ENCODE peak calls at places on chromosomes 13 and 19, in ten cellular contexts. T is mammary epithelial cell; B is stomach; K is right atrium auricular region; M is ascending aorta; U is brain microvascular endothelial cell; E is SK-N-SH; O is CD8-positive, alpha-beta T cell; J is psoas muscle; V is lung. G is an unnamed sample.

GRCh38 chr19:39110263-39110967 is 15.2 kb upstream of the PAK4 start:
- DNase-seq in E (peak), V (peak), K (peak), U (no peak), M (no peak), T (no peak), O (peak), J (no peak), B (peak), G (peak)

GRCh38 chr19:19171821-19172532 is 1.9 kb upstream of the MEF2B start:
- DNase-seq in E (no peak), B (no peak), U (peak), O (no peak), K (no peak), M (no peak), J (peak), V (no peak), T (no peak), G (no peak)

GRCh38 chr19:36547001-36547732 is 19.1 kb upstream of the ZNF260 start:
- DNase-seq in M (no peak), V (no peak), K (no peak), B (no peak), U (no peak), E (no peak), O (no peak), T (peak), J (no peak), G (no peak)

GRCh38 chr19:2302319-2303208 is 5.4 kb downstream of the LINGO3 start:
- DNase-seq in E (no peak), B (peak), K (peak), U (peak), O (no peak), T (no peak), M (no peak), J (peak), V (no peak), G (no peak)

GRCh38 chr19:46296722-46297431 is at the start of gene HIF3A:
- DNase-seq in T (no peak), B (peak), M (peak), V (peak), K (peak), U (no peak), O (no peak), J (peak), E (peak), G (peak)

GRCh38 chr13:24050796-24051715 is 109.5 kb upstream of the SPATA13 start:
- DNase-seq in U (no peak), K (no peak), M (no peak), J (no peak), O (no peak), V (no peak), B (no peak), E (no peak), T (peak), G (no peak)

GRCh38 chr13:93473441-93474270 is 247.0 kb downstream of the GPC6 start:
- DNase-seq in O (no peak), K (no peak), E (no peak), J (no peak), V (no peak), M (no peak), B (no peak), T (no peak), U (no peak), G (no peak)

GRCh38 chr19:18160792-18161690 is 8.1 kb downstream of the PIK3R2 start:
- DNase-seq in V (peak), T (peak), J (peak), O (peak), M (no peak), E (peak), K (no peak), U (no peak), B (peak), G (peak)

GRCh38 chr19:48628486-48629296 is 8.5 kb downstream of the DBP start:
- DNase-seq in M (no peak), J (peak), B (no peak), T (no peak), V (no peak), O (no peak), K (no peak), E (no peak), U (no peak), G (no peak)

GRCh38 chr19:3586707-3587346 is 1.5 kb downstream of the GIPC3 start:
- DNase-seq in K (no peak), T (no peak), U (no peak), V (no peak), O (no peak), J (no peak), E (no peak), M (no peak), B (peak), G (no peak)

GRCh38 chr13:50531917-50532899 is 311.3 kb downstream of the DLEU7 start:
- DNase-seq in T (no peak), J (no peak), B (no peak), E (peak), M (no peak), U (peak), K (no peak), V (no peak), O (no peak), G (no peak)

GRCh38 chr19:44566984-44567383 is 37.5 kb upstream of the CEACAM20 start:
- DNase-seq in K (no peak), U (no peak), T (peak), J (no peak), B (no peak), V (no peak), O (no peak), M (no peak), E (no peak), G (no peak)

GRCh38 chr19:2529473-2529918 is 53.6 kb downstream of the GADD45B start:
- DNase-seq in J (peak), V (no peak), O (no peak), E (no peak), K (no peak), T (peak), U (peak), M (no peak), B (no peak), G (no peak)

GRCh38 chr19:18109731-18110671 is 12.4 kb downstream of the MAST3 start:
- DNase-seq in T (no peak), E (peak), O (no peak), B (peak), V (peak), K (no peak), J (peak), U (no peak), M (no peak), G (peak)

GRCh38 chr19:2782936-2783780 is at the start of gene SGTA:
- DNase-seq in J (peak), B (peak), V (peak), U (peak), K (peak), T (peak), E (peak), M (peak), O (peak), G (peak)

GRCh38 chr19:7550987-7551761 is 15.7 kb downstream of the PNPLA6 start:
- DNase-seq in O (no peak), V (peak), E (peak), B (peak), K (no peak), T (peak), U (peak), M (no peak), J (peak), G (peak)

GRCh38 chr19:2059422-2060201 is 8.6 kb upstream of the MKNK2 start:
- DNase-seq in E (peak), V (peak), T (peak), O (no peak), M (peak), J (peak), U (peak), B (peak), K (peak), G (peak)

GRCh38 chr13:110706570-110707378 is 858 bp upstream of the CARS2 start:
- DNase-seq in K (no peak), U (no peak), T (no peak), O (no peak), M (no peak), V (no peak), E (no peak), B (no peak), J (no peak), G (no peak)

GRCh38 chr13:108070491-108070890 is 144.8 kb downstream of the LIG4 start:
- DNase-seq in E (no peak), U (no peak), O (no peak), J (no peak), B (no peak), M (no peak), V (no peak), K (no peak), T (no peak), G (no peak)

GRCh38 chr13:76647550-76647949 is 238.7 kb downstream of the KCTD12 start:
- DNase-seq in M (no peak), B (no peak), V (no peak), J (no peak), K (no peak), O (no peak), U (no peak), T (no peak), E (no peak), G (no peak)

GRCh38 chr19:3506384-3507340 is 551 bp downstream of the FZR1 start:
- DNase-seq in U (peak), M (no peak), K (no peak), J (peak), E (peak), V (peak), O (no peak), B (peak), T (peak), G (peak)

GRCh38 chr19:35498984-35499383 is 8.7 kb upstream of the KRTDAP start:
- DNase-seq in T (no peak), B (no peak), U (no peak), O (no peak), M (no peak), J (peak), K (no peak), E (no peak), V (no peak), G (no peak)

GRCh38 chr13:47696677-47697076 is 304.4 kb downstream of the SUCLA2 start:
- DNase-seq in V (no peak), B (no peak), M (no peak), J (no peak), O (no peak), U (no peak), T (no peak), K (no peak), E (no peak), G (no peak)

GRCh38 chr13:105804561-105805190 is 730.8 kb downstream of the EFNB2 start:
- DNase-seq in U (peak), E (no peak), J (no peak), K (no peak), M (no peak), O (no peak), B (no peak), V (no peak), T (peak), G (no peak)

GRCh38 chr13:85864963-85865530 is 65.8 kb upstream of the SLITRK6 start:
- DNase-seq in U (peak), B (no peak), V (no peak), O (no peak), E (peak), T (peak), K (no peak), M (no peak), J (no peak), G (no peak)

GRCh38 chr13:40772765-40773473 is 1.9 kb upstream of the MRPS31 start:
- DNase-seq in K (no peak), O (no peak), M (no peak), U (no peak), V (no peak), J (no peak), B (no peak), T (no peak), E (no peak), G (no peak)

GRCh38 chr19:55549500-55550320 is 4.4 kb upstream of the SBK3 start:
- DNase-seq in O (no peak), U (peak), B (peak), E (no peak), V (no peak), K (no peak), M (no peak), J (peak), T (peak), G (no peak)

GRCh38 chr13:40060318-40061007 is 405.0 kb downstream of the COG6 start:
- DNase-seq in V (no peak), T (peak), K (no peak), O (no peak), U (peak), M (peak), B (peak), E (no peak), J (peak), G (no peak)

GRCh38 chr13:49351871-49352270 is 92.0 kb downstream of the CAB39L start:
- DNase-seq in U (no peak), O (no peak), K (no peak), V (no peak), T (peak), J (no peak), B (no peak), M (no peak), E (no peak), G (no peak)

GRCh38 chr19:55156202-55157063 is 1.1 kb downstream of the TNNI3 start:
- DNase-seq in M (no peak), O (no peak), V (peak), E (peak), K (peak), U (peak), T (peak), B (peak), J (peak), G (no peak)

GRCh38 chr13:33349996-33350826 is 64.7 kb upstream of the STARD13 start:
- DNase-seq in O (no peak), M (no peak), B (peak), V (peak), K (no peak), J (peak), U (peak), E (peak), T (no peak), G (peak)

GRCh38 chr13:104111031-104111430 is 1044.8 kb upstream of the SLC10A2 start:
- DNase-seq in U (no peak), M (no peak), J (no peak), E (no peak), T (no peak), B (no peak), O (no peak), K (no peak), V (no peak), G (no peak)

GRCh38 chr13:94537740-94538630 is 58.0 kb downstream of the TGDS start:
- DNase-seq in U (no peak), V (no peak), T (no peak), M (no peak), E (no peak), J (no peak), O (no peak), B (no peak), K (no peak), G (no peak)

GRCh38 chr13:28497143-28497876 is 2.4 kb upstream of the FLT1 start:
- DNase-seq in O (no peak), J (no peak), B (no peak), U (no peak), K (no peak), V (no peak), M (no peak), E (no peak), T (no peak), G (no peak)

GRCh38 chr13:28494861-28495585 is at the start of gene FLT1:
- DNase-seq in K (peak), E (peak), T (peak), J (peak), B (peak), O (no peak), V (no peak), M (no peak), U (no peak), G (no peak)

GRCh38 chr13:28494537-28494860 is 429 bp downstream of the FLT1 start:
- DNase-seq in E (no peak), M (no peak), K (no peak), B (no peak), U (no peak), J (no peak), T (peak), O (no peak), V (no peak), G (no peak)

GRCh38 chr13:28493740-28494536 is 990 bp downstream of the FLT1 start:
- DNase-seq in T (no peak), M (no peak), E (peak), J (no peak), O (no peak), U (no peak), K (no peak), V (no peak), B (no peak), G (no peak)

GRCh38 chr13:28495586-28496564 is 947 bp upstream of the FLT1 start:
- DNase-seq in V (no peak), J (no peak), U (no peak), E (no peak), M (no peak), T (no peak), B (no peak), K (no peak), O (no peak), G (no peak)
- H3K4me3 ChIP-seq in V (no peak), J (peak), U (peak), E (peak), M (peak), T (no peak), B (peak), K (peak), O (peak), G (peak)

GRCh38 chr13:44967656-44968451 is 21.4 kb downstream of the NUFIP1 start:
- DNase-seq in V (no peak), M (no peak), E (no peak), B (no peak), O (no peak), U (peak), T (no peak), J (no peak), K (no peak), G (no peak)
- TF ChIP-seq CTCF in V (no peak), M (no peak), E (peak), B (no peak), O (no peak), U (peak), T (no peak), J (no peak), K (peak), G (no peak)

GRCh38 chr19:10238172-10238783 is 7.1 kb upstream of the S1PR2 start:
- DNase-seq in E (no peak), V (peak), J (peak), B (peak), T (no peak), U (peak), O (no peak), M (no peak), K (peak), G (peak)

GRCh38 chr19:10233946-10234345 is 2.8 kb upstream of the S1PR2 start:
- DNase-seq in U (no peak), K (no peak), E (no peak), B (no peak), M (no peak), T (no peak), O (no peak), V (no peak), J (no peak), G (no peak)

GRCh38 chr19:10235003-10235402 is 3.9 kb upstream of the S1PR2 start:
- DNase-seq in B (no peak), E (no peak), U (no peak), V (no peak), J (no peak), O (no peak), T (no peak), M (no peak), K (no peak), G (no peak)

GRCh38 chr19:10243606-10244005 is 8.4 kb upstream of the MRPL4 start:
- DNase-seq in U (no peak), E (no peak), J (no peak), B (no peak), K (no peak), V (no peak), O (no peak), M (no peak), T (no peak), G (no peak)

GRCh38 chr19:10237702-10238101 is 6.6 kb upstream of the S1PR2 start:
- DNase-seq in M (no peak), O (no peak), T (no peak), U (no peak), J (no peak), E (no peak), B (no peak), V (no peak), K (no peak), G (no peak)
- H3K27ac ChIP-seq in M (no peak), O (no peak), T (no peak), U (no peak), J (no peak), E (no peak), B (peak), V (peak), K (peak), G (no peak)

DNA sequence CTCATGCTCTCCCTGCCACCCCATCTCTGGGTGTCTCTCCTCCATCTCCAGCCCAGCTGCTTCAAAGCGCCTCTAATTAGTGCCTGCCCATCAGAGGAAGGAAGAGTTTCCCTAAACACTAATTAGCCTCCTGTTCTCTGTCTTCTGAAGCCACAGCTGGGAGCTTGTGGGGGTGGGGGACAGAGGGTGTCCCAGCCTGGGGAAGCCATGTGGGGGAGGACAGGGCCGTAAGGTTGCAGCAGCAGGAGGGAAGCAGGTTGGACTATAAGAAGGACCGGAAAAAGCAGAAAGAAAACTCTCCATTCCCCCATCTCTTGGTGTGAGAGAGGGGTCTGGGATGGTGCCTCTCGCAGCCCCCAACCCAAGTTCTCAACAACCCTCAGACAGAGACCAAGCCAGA is 26.2 kb downstream of the SLC8A2 start:
- DNase-seq in E (no peak), U (no peak), O (no peak), M (no peak), J (no peak), T (no peak), V (no peak), B (no peak), K (no peak), G (no peak)
- H3K4me3 ChIP-seq in E (no peak), U (no peak), O (peak), M (no peak), J (no peak), T (no peak), V (no peak), B (no peak), K (no peak), G (no peak)

GRCh38 chr19:738509-739128 is 12.3 kb upstream of the MISP start:
- DNase-seq in K (no peak), M (no peak), T (no peak), V (no peak), O (no peak), U (no peak), E (no peak), B (no peak), J (no peak), G (no peak)

GRCh38 chr19:742540-743075 is 8.3 kb upstream of the MISP start:
- DNase-seq in E (no peak), B (no peak), M (no peak), J (no peak), T (no peak), V (no peak), K (no peak), U (no peak), O (no peak), G (no peak)

GRCh38 chr19:743168-743687 is 7.7 kb upstream of the MISP start:
- DNase-seq in E (no peak), U (no peak), O (no peak), B (peak), M (no peak), T (no peak), V (no peak), J (no peak), K (no peak), G (no peak)

GRCh38 chr19:739998-740715 is 10.8 kb upstream of the MISP start:
- DNase-seq in J (peak), V (no peak), U (no peak), T (no peak), K (no peak), M (no peak), E (no peak), B (no peak), O (no peak), G (no peak)

GRCh38 chr19:741506-742131 is 9.3 kb upstream of the MISP start:
- DNase-seq in B (no peak), E (peak), J (no peak), O (no peak), V (no peak), M (no peak), U (no peak), K (no peak), T (no peak), G (no peak)
- TF ChIP-seq CTCF in B (no peak), E (peak), J (no peak), O (no peak), V (no peak), M (no peak), U (peak), K (no peak), T (no peak), G (no peak)

DNA sequence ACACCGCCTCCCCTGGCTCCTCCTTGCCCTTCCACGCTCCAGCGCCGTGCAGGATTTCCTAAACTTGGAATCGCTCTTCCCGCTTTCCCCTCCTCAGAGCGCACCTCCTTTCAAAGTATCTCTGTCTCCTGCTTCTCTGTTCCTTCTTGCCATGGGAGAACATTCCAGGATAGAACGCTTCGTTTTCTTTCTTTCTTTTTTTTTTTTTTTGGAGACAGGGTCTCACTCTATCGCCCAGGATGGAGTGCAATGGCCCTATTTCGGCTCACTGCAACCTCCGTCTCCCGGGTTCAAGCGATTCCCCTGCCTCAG is 574 bp upstream of the XPO4 start:
- DNase-seq in M (no peak), O (no peak), T (no peak), V (no peak), J (no peak), K (no peak), B (no peak), U (no peak), E (no peak), G (no peak)
- H3K27ac ChIP-seq in M (peak), O (peak), T (peak), V (peak), J (peak), K (peak), B (peak), U (peak), E (peak), G (peak)

G was measured in tibial artery.